ENCODE peak calls at places on chromosomes 16 and 17, in four cellular contexts. W is nephron progenitor cell; C is CD4-positive, alpha-beta T cell; D is psoas muscle. V is an unnamed sample.

GRCh38 chr16:69112285-69113129 is 7.1 kb downstream of the HAS3 start:
- DNase-seq in W (peak; percentile 83), C (no peak), D (peak; percentile 71), V (peak; percentile 88)

GRCh38 chr17:35907266-35907637 is 23.3 kb downstream of the RDM1 start:
- DNase-seq in W (no peak), C (no peak), D (no peak), V (no peak)

GRCh38 chr17:43217614-43218087 is 6.0 kb downstream of the TMEM106A start:
- DNase-seq in W (no peak), C (no peak), D (no peak), V (no peak)

GRCh38 chr17:63658366-63658765 is 36.1 kb downstream of the MAP3K3 start:
- DNase-seq in W (no peak), C (no peak), D (no peak), V (no peak)

GRCh38 chr17:66383353-66383752 is 80.9 kb downstream of the PRKCA start:
- DNase-seq in W (no peak), C (no peak), D (no peak), V (no peak)

GRCh38 chr17:6467567-6467966 is 23.3 kb downstream of the PIMREG start:
- DNase-seq in W (no peak), C (no peak), D (no peak), V (no peak)

GRCh38 chr17:80524150-80524712 is 20.4 kb upstream of the RPTOR start:
- DNase-seq in W (no peak), C (no peak), D (no peak), V (no peak)

GRCh38 chr17:82200743-82201497 is 11.7 kb downstream of the CCDC57 start:
- DNase-seq in W (no peak), C (peak; percentile 44), D (no peak), V (no peak)

GRCh38 chr17:64420143-64420670 is 28.7 kb upstream of the MILR1 start:
- DNase-seq in W (peak; percentile 24), C (no peak), D (no peak), V (no peak)

GRCh38 chr16:138049-138417 is 440 bp downstream of the NPRL3 start:
- DNase-seq in W (peak; percentile 66), C (no peak), D (peak; percentile 65), V (peak; percentile 70)

GRCh38 chr16:17773698-17774101 is 302.9 kb upstream of the XYLT1 start:
- DNase-seq in W (no peak), C (no peak), D (no peak), V (no peak)

GRCh38 chr16:937311-937710 is 33.5 kb downstream of the LMF1 start:
- DNase-seq in W (no peak), C (no peak), D (peak; percentile 6), V (no peak)

GRCh38 chr16:72094266-72094610 is 591 bp downstream of the DHX38 start:
- DNase-seq in W (no peak), C (no peak), D (no peak), V (no peak)

GRCh38 chr17:42119301-42119700 is 1.9 kb downstream of the KAT2A start:
- DNase-seq in W (no peak), C (no peak), D (no peak), V (no peak)

GRCh38 chr17:42120161-42121065 is 754 bp downstream of the KAT2A start:
- DNase-seq in W (peak; percentile 60), C (no peak), D (no peak), V (peak; percentile 57)

GRCh38 chr17:42118545-42118944 is 2.6 kb downstream of the KAT2A start:
- DNase-seq in W (no peak), C (no peak), D (no peak), V (peak; percentile 48)

GRCh38 chr17:42122371-42123303 is at the start of gene HSPB9:
- DNase-seq in W (peak; percentile 66), C (no peak), D (peak; percentile 79), V (peak; percentile 94)

DNA sequence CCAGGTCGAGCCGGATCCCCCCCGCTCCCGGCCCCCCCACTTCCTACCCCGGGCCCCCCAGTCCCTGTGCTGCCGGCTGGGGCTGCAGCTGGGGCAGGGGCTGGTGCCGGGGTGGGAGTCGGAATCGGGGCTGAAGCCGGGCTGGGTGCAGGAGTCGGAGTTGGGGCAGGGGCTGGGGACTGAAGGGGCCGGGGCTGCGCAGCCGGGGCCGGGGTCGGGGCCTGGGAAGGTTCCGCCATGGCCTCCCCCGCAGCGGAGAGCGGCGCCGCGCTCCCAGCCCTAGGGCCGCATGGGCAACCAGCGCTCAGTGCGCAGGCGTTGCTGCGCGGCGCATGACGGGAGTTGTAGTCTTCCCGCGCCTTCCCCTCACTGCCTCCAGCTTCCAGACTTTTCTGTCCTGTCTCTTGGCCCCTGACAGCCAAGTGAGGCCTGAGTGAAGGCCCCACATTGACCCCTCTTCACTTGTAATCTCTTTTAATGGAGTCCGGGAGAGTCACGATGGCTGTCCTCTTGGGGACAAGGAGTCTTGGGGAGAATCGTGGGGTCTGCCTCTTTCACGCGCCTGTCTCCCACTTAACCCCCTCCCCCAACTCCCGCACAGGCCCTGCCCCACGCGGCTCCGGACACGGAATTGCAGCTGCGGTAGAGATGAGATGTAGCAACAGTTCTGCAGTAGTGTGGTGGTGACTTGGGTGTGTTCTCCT is at the start of gene KAT2A:
- DNase-seq in W (peak; percentile 83), C (peak; percentile 65), D (peak; percentile 90), V (peak; percentile 84)
- TF ChIP-seq CTCF in W (no peak), C (no peak), D (no peak), V (no peak)

DNA sequence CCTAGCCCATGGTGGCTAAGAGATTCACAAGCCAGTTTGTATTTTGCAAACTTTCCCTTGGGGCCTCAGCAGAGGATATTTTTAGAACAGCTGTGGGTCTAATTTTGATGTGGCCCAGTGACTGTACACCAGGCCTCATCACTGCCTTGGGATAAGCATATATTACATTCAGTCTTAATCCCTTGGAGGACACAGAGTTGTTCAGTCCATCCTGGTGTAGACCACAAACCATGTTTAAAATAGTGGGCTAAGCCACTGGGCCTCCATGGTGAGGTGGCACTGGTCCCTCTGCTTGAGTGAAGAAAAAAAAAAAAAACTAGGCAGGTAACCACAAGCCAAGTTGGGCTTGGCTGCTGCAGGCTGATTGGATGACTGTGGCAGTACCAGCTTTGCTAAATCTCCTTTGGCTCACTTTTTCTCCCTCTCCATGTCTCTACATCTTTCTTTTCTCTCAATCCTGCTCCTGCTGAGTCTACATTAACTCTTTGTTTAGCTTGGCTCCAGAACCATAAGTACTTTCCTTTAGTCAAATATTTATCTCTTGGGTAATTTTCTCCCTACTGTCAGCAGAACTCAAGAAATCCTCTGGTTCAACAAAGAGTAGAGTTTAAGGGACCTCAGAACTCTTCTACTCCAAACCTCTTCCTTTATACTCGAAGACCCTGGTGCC is 120.0 kb upstream of the TBX2 start:
- DNase-seq in W (no peak), C (no peak), D (no peak), V (no peak)
- TF ChIP-seq CTCF in W (no peak), C (no peak), D (no peak), V (no peak)

DNA sequence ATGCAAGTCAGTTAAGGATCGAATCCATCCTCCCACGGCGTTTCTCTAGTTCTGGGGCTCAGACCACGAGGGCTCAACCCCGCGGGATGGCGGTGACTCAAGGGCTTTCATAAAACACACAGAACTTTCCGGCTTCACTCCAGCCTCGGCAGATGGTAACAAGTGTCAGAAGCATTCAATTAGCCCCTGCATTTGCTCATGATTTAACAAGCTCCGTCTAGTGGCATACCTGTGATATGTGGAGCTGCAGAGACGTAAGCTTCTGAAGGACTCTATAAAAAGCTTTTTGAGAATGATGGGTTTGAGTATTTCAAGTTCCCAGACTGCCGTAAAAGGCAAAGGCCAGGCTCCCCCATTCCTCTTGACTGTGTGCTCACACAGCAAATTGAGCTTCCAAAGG is 91.3 kb upstream of the SEC14L1 start:
- DNase-seq in W (no peak), C (no peak), D (no peak), V (no peak)
- TF ChIP-seq CTCF in W (no peak), C (no peak), D (no peak), V (no peak)

GRCh38 chr16:87855852-87856715 is 13.2 kb downstream of the SLC7A5 start:
- DNase-seq in W (no peak), C (no peak), D (peak; percentile 81), V (peak; percentile 69)
- TF ChIP-seq CTCF in W (no peak), C (no peak), D (no peak), V (no peak)

GRCh38 chr16:74724820-74725549 is 24.3 kb upstream of the MLKL start:
- DNase-seq in W (no peak), C (no peak), D (peak; percentile 36), V (no peak)
- TF ChIP-seq CTCF in W (no peak), C (no peak), D (no peak), V (no peak)

DNA sequence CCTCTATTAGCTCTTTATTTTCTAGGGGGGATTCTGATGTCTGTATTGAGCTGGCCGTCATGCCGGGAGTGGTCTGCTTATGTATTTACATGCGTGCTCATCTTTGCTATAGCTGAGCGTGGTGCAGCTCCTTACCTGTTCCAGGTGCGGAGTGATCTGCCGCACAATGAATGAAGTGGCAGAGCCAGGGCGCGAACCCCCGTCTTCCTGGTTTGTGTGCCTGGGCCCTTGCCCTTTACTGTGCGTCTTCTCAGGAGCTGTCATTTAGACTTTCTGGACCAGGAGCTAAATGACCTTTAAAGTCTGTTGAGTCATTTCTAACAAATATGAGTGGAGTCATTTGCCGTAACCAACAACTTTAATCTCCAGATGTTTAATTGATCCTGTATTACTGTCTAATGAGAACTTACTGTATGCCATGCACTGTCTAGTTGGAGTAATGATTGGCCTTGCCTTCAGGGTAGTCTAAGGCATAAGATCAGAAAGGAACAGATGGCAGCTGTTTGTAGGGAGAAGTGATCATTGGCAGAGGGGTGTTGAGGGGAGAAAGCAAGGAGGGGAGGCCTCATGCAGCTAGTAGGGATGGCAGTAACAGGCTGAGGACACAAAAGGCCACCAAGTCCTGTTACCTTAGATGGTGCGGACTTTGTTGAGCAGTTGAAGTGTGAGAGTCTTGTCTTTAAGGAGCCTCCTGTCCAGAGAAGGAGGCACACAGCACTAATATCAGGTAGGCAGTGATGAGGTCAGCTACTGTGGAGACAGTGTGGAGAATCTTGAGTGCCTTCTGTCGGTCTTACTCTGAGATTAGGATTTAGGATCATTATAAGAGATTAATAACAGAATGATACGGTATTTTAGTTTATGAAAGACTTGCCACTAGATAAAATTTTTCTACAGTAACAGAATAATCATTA is 53.9 kb downstream of the USP10 start:
- DNase-seq in W (no peak), C (no peak), D (no peak), V (no peak)
- TF ChIP-seq CTCF in W (no peak), C (no peak), D (no peak), V (no peak)

DNA sequence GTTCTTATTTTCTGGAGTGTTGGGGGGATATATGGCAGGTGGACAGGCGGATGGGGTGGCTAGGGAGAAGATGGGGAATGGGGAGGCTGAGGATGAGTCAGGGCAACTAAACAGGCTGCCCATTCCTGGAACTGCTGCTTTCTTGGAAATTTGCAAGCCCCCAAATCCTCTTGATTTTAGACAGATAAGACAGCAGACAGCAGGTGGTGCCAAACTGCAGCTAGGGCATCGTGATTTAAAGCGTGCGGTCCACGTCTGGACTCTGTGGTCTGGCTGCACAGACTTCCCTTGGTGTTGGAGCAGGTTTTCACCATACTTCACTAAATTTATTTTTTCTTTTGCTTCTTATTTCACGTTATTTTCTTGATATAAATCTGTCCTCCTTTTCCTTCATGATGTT is 10.9 kb upstream of the KRT24 start:
- DNase-seq in W (no peak), C (no peak), D (no peak), V (peak; percentile 28)
- TF ChIP-seq CTCF in W (no peak), C (no peak), D (no peak), V (no peak)

GRCh38 chr17:78110363-78111011 is 18.1 kb downstream of the TMC6 start:
- DNase-seq in W (no peak), C (no peak), D (peak; percentile 91), V (no peak)
- TF ChIP-seq CTCF in W (no peak), C (no peak), D (no peak), V (no peak)

GRCh38 chr16:81140930-81141780 is 45.0 kb upstream of the GCSH start:
- DNase-seq in W (no peak), C (no peak), D (no peak), V (peak; percentile 23)
- TF ChIP-seq CTCF in W (no peak), C (no peak), D (no peak), V (peak; percentile 49)

V was measured in glutamatergic neuron.